ENCODE peak calls at places on chromosomes 13 and 19, in ten cellular contexts. F is BE2C; R is endothelial cell; X is NCI-H460; A is left ventricle myocardium inferior; D is DMS153; O is mucosa of descending colon; P is activated B cell treated with CpG ODN at 0.5 μM for 24 hours; Q is AG08396; U is effector memory CD4-positive, alpha-beta T cell. E is an unnamed sample.

GRCh38 chr13:110525328-110526319 is 35.9 kb downstream of the RAB20 start:
- DNase-seq in O (peak; percentile 57), A (no peak), X (no peak), F (no peak), D (peak; percentile 96), R (no peak), Q (no peak), P (no peak), U (no peak), E (peak; percentile 57)

GRCh38 chr19:28466107-28467045 is 746.6 kb downstream of the UQCRFS1 start:
- DNase-seq in D (peak; percentile 72), P (no peak), U (no peak), O (peak; percentile 95), A (peak; percentile 53), Q (peak; percentile 27), F (peak; percentile 41), R (peak; percentile 78), X (no peak), E (peak; percentile 68)

GRCh38 chr13:106636492-106636891 is 68.6 kb upstream of the ARGLU1 start:
- DNase-seq in D (no peak), R (no peak), A (no peak), U (no peak), X (no peak), P (no peak), O (no peak), Q (no peak), F (no peak), E (no peak)

GRCh38 chr13:111667757-111668156 is 347.3 kb downstream of the TEX29 start:
- DNase-seq in X (no peak), O (no peak), A (no peak), D (no peak), U (no peak), R (no peak), F (no peak), P (no peak), Q (no peak), E (peak; percentile 15)

GRCh38 chr19:17424743-17425365 is 5.0 kb downstream of the MVB12A start:
- DNase-seq in O (no peak), F (peak; percentile 85), X (peak; percentile 23), U (no peak), A (no peak), D (no peak), Q (peak; percentile 57), P (no peak), R (peak; percentile 80), E (no peak)

GRCh38 chr13:51825681-51826254 is 19.2 kb downstream of the TMEM272 start:
- DNase-seq in U (no peak), Q (no peak), X (no peak), R (no peak), P (no peak), O (no peak), A (no peak), D (no peak), F (no peak), E (no peak)

GRCh38 chr19:6530385-6531162 is at the start of gene TNFSF9:
- DNase-seq in F (peak; percentile 87), R (peak; percentile 82), Q (peak; percentile 96), P (peak; percentile 86), U (peak; percentile 83), X (peak; percentile 86), D (peak; percentile 81), O (peak; percentile 96), A (peak; percentile 90), E (peak; percentile 82)

GRCh38 chr19:45100202-45100600 is 7.2 kb downstream of the PPP1R37 start:
- DNase-seq in A (no peak), P (no peak), R (no peak), D (no peak), X (no peak), Q (no peak), F (no peak), U (no peak), O (no peak), E (no peak)

GRCh38 chr19:6891761-6892385 is 4.5 kb downstream of the ADGRE1 start:
- DNase-seq in U (no peak), Q (no peak), O (no peak), P (no peak), D (no peak), A (no peak), X (no peak), R (no peak), F (no peak), E (no peak)

GRCh38 chr19:21568816-21569496 is 63.6 kb downstream of the ZNF429 start:
- DNase-seq in P (peak; percentile 58), Q (peak; percentile 83), A (peak; percentile 87), U (peak; percentile 79), O (peak; percentile 92), F (no peak), R (no peak), D (peak; percentile 98), X (no peak), E (peak; percentile 80)

E was measured in right lobe of liver.